ENCODE peak calls at places on chromosomes 2 and 18, in six cellular contexts. U is effector memory CD8-positive, alpha-beta T cell; D is HepG2; Z is activated B cell treated with CpG ODN at 0.5 μM for 24 hours; E is right lobe of liver; S is Right ventricle myocardium inferior. P is an unnamed sample.

GRCh38 chr2:48200591-48201293 is 294.4 kb upstream of the FBXO11 start:
- ATAC-seq in S (no peak), D (no peak), Z (peak), E (no peak), U (no peak), P (no peak)

GRCh38 chr2:101830555-101830954 is 133.0 kb downstream of the MAP4K4 start:
- ATAC-seq in Z (peak), D (peak), E (no peak), U (no peak), S (peak), P (no peak)

GRCh38 chr2:10619643-10620042 is 70.1 kb downstream of the NOL10 start:
- ATAC-seq in S (no peak), Z (no peak), D (no peak), U (no peak), E (no peak), P (no peak)

GRCh38 chr18:46062781-46063180 is 9.3 kb downstream of the PSTPIP2 start:
- ATAC-seq in S (no peak), U (no peak), Z (no peak), D (no peak), E (no peak), P (no peak)

GRCh38 chr2:24515335-24515734 is 24.3 kb downstream of the NCOA1 start:
- ATAC-seq in Z (no peak), S (no peak), U (no peak), E (no peak), D (no peak), P (no peak)

GRCh38 chr2:127650041-127650784 is 4.3 kb downstream of the GPR17 start:
- ATAC-seq in U (peak), S (no peak), E (peak), D (peak), Z (peak), P (peak)

GRCh38 chr18:46502444-46502843 is 154.6 kb downstream of the LOXHD1 start:
- ATAC-seq in U (no peak), D (no peak), Z (no peak), S (no peak), E (no peak), P (no peak)

GRCh38 chr2:145012806-145013205 is 492.9 kb upstream of the ZEB2 start:
- ATAC-seq in Z (no peak), U (no peak), E (no peak), S (peak), D (no peak), P (no peak)

GRCh38 chr2:162063899-162064298 is 10.1 kb downstream of the DPP4 start:
- ATAC-seq in E (no peak), U (peak), D (no peak), Z (peak), S (no peak), P (no peak)

GRCh38 chr18:34677056-34677574 is 33.0 kb upstream of the DTNA start:
- ATAC-seq in S (no peak), E (no peak), U (no peak), D (no peak), Z (no peak), P (no peak)

GRCh38 chr2:68238955-68239822 is 13.1 kb downstream of the PPP3R1 start:
- ATAC-seq in Z (no peak), E (no peak), S (no peak), D (no peak), U (peak), P (no peak)